ENCODE peak calls at places on chromosomes 4 and X, in eight cellular contexts. G, A, R, F, V, I, J and T are unnamed samples.

GRCh38 chr4:649293-649625 is 23.9 kb downstream of the PDE6B start:
- DNase-seq in G (no peak), A (no peak), R (no peak), F (no peak), V (no peak), I (no peak), J (no peak), T (no peak)

GRCh38 chrX:87636533-87636932 is 118.9 kb downstream of the KLHL4 start:
- DNase-seq in G (no peak), A (no peak), R (no peak), F (no peak), V (no peak), I (no peak), J (no peak), T (no peak)

GRCh38 chr4:48585401-48585800 is 95.3 kb downstream of the ZAR1 start:
- DNase-seq in G (no peak), A (no peak), R (no peak), F (no peak), V (no peak), I (no peak), J (no peak), T (no peak)

GRCh38 chrX:56068274-56068758 is 163.8 kb upstream of the KLF8 start:
- DNase-seq in G (no peak), A (no peak), R (no peak), F (no peak), V (no peak), I (no peak), J (no peak), T (no peak)

GRCh38 chr4:55866290-55866907 is 13.0 kb downstream of the EXOC1 start:
- DNase-seq in G (no peak), A (no peak), R (no peak), F (peak; percentile 88), V (peak; percentile 89), I (no peak), J (no peak), T (peak; percentile 91)

GRCh38 chr4:175891863-175892262 is 79.8 kb upstream of the GPM6A start:
- DNase-seq in G (peak; percentile 0), A (no peak), R (peak; percentile 49), F (no peak), V (no peak), I (no peak), J (no peak), T (no peak)

GRCh38 chr4:7398788-7399432 is 35.8 kb downstream of the PSAPL1 start:
- DNase-seq in G (no peak), A (no peak), R (peak; percentile 54), F (no peak), V (no peak), I (peak; percentile 17), J (no peak), T (no peak)

GRCh38 chr4:123825596-123826291 is 429.1 kb downstream of the SPRY1 start:
- DNase-seq in G (no peak), A (no peak), R (no peak), F (no peak), V (peak; percentile 87), I (no peak), J (no peak), T (no peak)

GRCh38 chr4:124096290-124096689 is 616.2 kb downstream of the ANKRD50 start:
- DNase-seq in G (no peak), A (no peak), R (no peak), F (no peak), V (no peak), I (no peak), J (no peak), T (no peak)

GRCh38 chr4:26028793-26029511 is 114.9 kb downstream of the SMIM20 start:
- DNase-seq in G (peak; percentile 59), A (peak; percentile 63), R (no peak), F (no peak), V (no peak), I (peak; percentile 88), J (peak; percentile 79), T (no peak)

GRCh38 chr4:165489786-165490185 is 111.0 kb downstream of the CPE start:
- DNase-seq in G (no peak), A (no peak), R (peak; percentile 7), F (no peak), V (no peak), I (no peak), J (no peak), T (no peak)

GRCh38 chr4:36000941-36001557 is 243.3 kb downstream of the ARAP2 start:
- DNase-seq in G (no peak), A (no peak), R (no peak), F (no peak), V (no peak), I (no peak), J (no peak), T (no peak)

GRCh38 chr4:1164444-1164843 is 7.9 kb downstream of the SPON2 start:
- DNase-seq in G (no peak), A (no peak), R (no peak), F (no peak), V (no peak), I (no peak), J (no peak), T (no peak)

GRCh38 chrX:3268804-3269203 is 77.6 kb downstream of the MXRA5 start:
- DNase-seq in G (no peak), A (no peak), R (no peak), F (no peak), V (no peak), I (no peak), J (no peak), T (no peak)

GRCh38 chrX:3443186-3443585 is 96.7 kb upstream of the MXRA5 start:
- DNase-seq in G (no peak), A (no peak), R (no peak), F (no peak), V (no peak), I (no peak), J (no peak), T (no peak)